ENCODE peak calls at places on chromosomes 1 and 21, in five cellular contexts. P, F, N, E and B are unnamed samples.

GRCh38 chr21:45740491-45741357 is 97.2 kb downstream of the PCBP3 start:
- DNase-seq in P (no peak), F (no peak), N (no peak), E (no peak), B (no peak)

GRCh38 chr1:51924455-51924854 is 45.9 kb upstream of the NRDC start:
- DNase-seq in P (no peak), F (peak; percentile 81), N (no peak), E (no peak), B (no peak)

GRCh38 chr1:207974146-207974545 is 63.2 kb upstream of the CD34 start:
- DNase-seq in P (no peak), F (no peak), N (no peak), E (no peak), B (no peak)

GRCh38 chr1:36408479-36408878 is 10.8 kb upstream of the LSM10 start:
- DNase-seq in P (no peak), F (peak; percentile 35), N (no peak), E (no peak), B (no peak)

GRCh38 chr1:16204634-16205332 is 7.7 kb downstream of the ARHGEF19 start:
- DNase-seq in P (peak; percentile 33), F (no peak), N (no peak), E (peak; percentile 39), B (no peak)

GRCh38 chr1:43205671-43206070 is 33.5 kb downstream of the CFAP57 start:
- DNase-seq in P (no peak), F (peak; percentile 31), N (no peak), E (no peak), B (no peak)

GRCh38 chr1:227927971-227928741 is 19.6 kb downstream of the WNT9A start:
- DNase-seq in P (no peak), F (no peak), N (no peak), E (no peak), B (no peak)

GRCh38 chr1:234970371-234970730 is 158.3 kb downstream of the TOMM20 start:
- DNase-seq in P (no peak), F (no peak), N (no peak), E (no peak), B (no peak)

GRCh38 chr1:204307334-204307883 is 52.3 kb downstream of the PLEKHA6 start:
- DNase-seq in P (peak; percentile 20), F (peak; percentile 51), N (no peak), E (no peak), B (peak; percentile 97)